ENCODE peak calls at places on chromosomes 1 and 21, in four cellular contexts. N is stimulated activated CD8-positive, alpha-beta memory T cell treated with anti-CD3 and anti-CD28 coated beads, Interleukin-15, amount 100 ng/mL, for 4 hours; S is SW 1271; F is SHP77. P is an unnamed sample.

GRCh38 chr1:11761988-11762406 is at the start of gene C1orf167:
- DNase-seq in N (no peak), S (no peak), F (no peak), P (no peak)

GRCh38 chr1:222043444-222044292 is 301.8 kb upstream of the DUSP10 start:
- DNase-seq in N (no peak), S (no peak), F (no peak), P (peak; percentile 24)

GRCh38 chr1:57637155-57637554 is 213.3 kb upstream of the DAB1 start:
- DNase-seq in N (no peak), S (no peak), F (no peak), P (peak; percentile 14)

GRCh38 chr1:200483491-200484143 is 73.8 kb upstream of the ZNF281 start:
- DNase-seq in N (peak; percentile 10), S (peak; percentile 92), F (peak; percentile 5), P (peak; percentile 86)

GRCh38 chr1:235917267-235917811 is 50.6 kb upstream of the LYST start:
- DNase-seq in N (peak; percentile 20), S (peak; percentile 92), F (peak; percentile 66), P (peak; percentile 88)

GRCh38 chr1:43548285-43549271 is 17.9 kb downstream of the PTPRF start:
- DNase-seq in N (no peak), S (no peak), F (no peak), P (no peak)

GRCh38 chr1:162212713-162213112 is 143.2 kb downstream of the NOS1AP start:
- DNase-seq in N (no peak), S (no peak), F (no peak), P (no peak)

GRCh38 chr1:95905818-95906395 is 671.9 kb downstream of the RWDD3 start:
- DNase-seq in N (no peak), S (no peak), F (no peak), P (no peak)

GRCh38 chr1:41315482-41315823 is 45.8 kb upstream of the FOXO6 start:
- DNase-seq in N (no peak), S (no peak), F (no peak), P (no peak)

GRCh38 chr1:178497903-178498478 is 1.2 kb upstream of the CLEC20A start:
- DNase-seq in N (no peak), S (no peak), F (no peak), P (no peak)

GRCh38 chr1:96632045-96632664 is 89.4 kb upstream of the PTBP2 start:
- DNase-seq in N (no peak), S (no peak), F (no peak), P (no peak)

GRCh38 chr21:17793675-17794123 is 25.5 kb downstream of the C21orf91 start:
- DNase-seq in N (no peak), S (no peak), F (no peak), P (no peak)

GRCh38 chr1:168081373-168082007 is 55.2 kb downstream of the GPR161 start:
- DNase-seq in N (no peak), S (no peak), F (no peak), P (no peak)

GRCh38 chr1:161379071-161379470 is 11.4 kb upstream of the CFAP126 start:
- DNase-seq in N (no peak), S (no peak), F (no peak), P (no peak)